ENCODE peak calls at places on chromosomes 2 and 18, in ten cellular contexts. I is uterus, C is lower leg skin, Q is K562, M is HCT116, H is GM12892, Z is GM12891, F is heart left ventricle, N is right lobe of liver, G is breast epithelium. W is an unnamed sample.

GRCh38 chr2:1591978-1592907 is 152.1 kb downstream of the PXDN start:
- DNase-seq in G (no peak), M (peak; percentile 41), Z (no peak), Q (no peak), N (peak; percentile 70), C (peak; percentile 35), I (peak; percentile 85), H (no peak), F (peak; percentile 70), W (no peak)

GRCh38 chr18:46070683-46071614 is 1.1 kb downstream of the PSTPIP2 start:
- DNase-seq in C (no peak), Z (no peak), H (no peak), F (no peak), N (no peak), I (no peak), G (no peak), M (no peak), Q (no peak), W (no peak)

GRCh38 chr18:23302852-23303527 is 150.1 kb upstream of the RIOK3 start:
- DNase-seq in F (no peak), C (no peak), N (no peak), H (no peak), M (no peak), I (no peak), Q (no peak), Z (no peak), G (no peak), W (no peak)

GRCh38 chr2:171541202-171541884 is 19.1 kb downstream of the CYBRD1 start:
- DNase-seq in I (no peak), Q (peak; percentile 82), M (no peak), N (no peak), Z (no peak), C (no peak), G (no peak), F (no peak), H (no peak), W (no peak)

GRCh38 chr18:36757081-36757480 is 71.7 kb downstream of the TPGS2 start:
- DNase-seq in G (no peak), N (no peak), M (peak; percentile 44), H (no peak), I (no peak), C (no peak), F (no peak), Q (peak; percentile 59), Z (no peak), W (peak; percentile 9)

GRCh38 chr18:68431111-68431921 is 283.6 kb downstream of the TMX3 start:
- DNase-seq in G (no peak), Q (no peak), N (no peak), I (no peak), H (no peak), F (no peak), C (no peak), M (no peak), Z (no peak), W (no peak)

GRCh38 chr2:145006957-145007672 is 487.2 kb upstream of the ZEB2 start:
- DNase-seq in C (peak; percentile 45), I (peak; percentile 22), M (no peak), N (no peak), Z (no peak), G (no peak), Q (no peak), H (no peak), F (peak; percentile 54), W (peak; percentile 39)

GRCh38 chr18:12652861-12653401 is 5.0 kb downstream of the SPIRE1 start:
- DNase-seq in G (no peak), Q (no peak), Z (no peak), M (no peak), N (no peak), H (no peak), I (no peak), C (no peak), F (no peak), W (peak; percentile 53)

GRCh38 chr2:12694990-12695774 is 21.6 kb upstream of the TRIB2 start:
- DNase-seq in M (no peak), H (no peak), N (no peak), C (no peak), Z (no peak), F (no peak), Q (no peak), G (no peak), I (no peak), W (no peak)

GRCh38 chr2:8255448-8255800 is 426.4 kb upstream of the ID2 start:
- DNase-seq in M (no peak), I (no peak), F (no peak), Z (no peak), H (no peak), G (no peak), C (no peak), N (no peak), Q (no peak), W (no peak)

GRCh38 chr2:1808921-1809551 is 64.7 kb upstream of the PXDN start:
- DNase-seq in F (no peak), I (no peak), H (no peak), C (no peak), M (no peak), Z (no peak), G (no peak), N (no peak), Q (no peak), W (no peak)

GRCh38 chr2:181949047-181949446 is 36.6 kb upstream of the PPP1R1C start:
- DNase-seq in Q (no peak), I (no peak), Z (no peak), N (no peak), G (no peak), C (no peak), F (no peak), H (no peak), M (peak; percentile 63), W (no peak)

GRCh38 chr2:134178109-134178877 is 75.6 kb upstream of the MGAT5 start:
- DNase-seq in C (no peak), N (no peak), G (no peak), F (no peak), H (no peak), M (no peak), Z (no peak), I (no peak), Q (no peak), W (no peak)

GRCh38 chr2:28991021-28991420 is 9.9 kb downstream of the TOGARAM2 start:
- DNase-seq in M (no peak), N (no peak), H (no peak), Z (no peak), C (no peak), I (peak; percentile 48), G (no peak), F (no peak), Q (no peak), W (no peak)

GRCh38 chr2:69985684-69986083 is 24.3 kb upstream of the ASPRV1 start:
- DNase-seq in C (peak; percentile 51), M (no peak), N (peak; percentile 77), H (no peak), Q (no peak), I (peak; percentile 57), F (peak; percentile 43), G (no peak), Z (no peak), W (no peak)

GRCh38 chr2:100262555-100263320 is 59.6 kb downstream of the LONRF2 start:
- DNase-seq in M (peak; percentile 54), Z (peak; percentile 39), N (peak; percentile 78), H (peak; percentile 46), Q (peak; percentile 81), F (peak; percentile 65), G (peak; percentile 80), C (no peak), I (peak; percentile 85), W (peak; percentile 65)
- TF ChIP-seq POLR2A in M (no peak), Z (no peak), N (no peak), H (no peak), Q (no peak), F (no peak), G (no peak), C (no peak), I (peak; percentile 15), W (no peak)

GRCh38 chr2:46315103-46315890 is 18.1 kb downstream of the EPAS1 start:
- DNase-seq in H (no peak), G (peak; percentile 90), Z (no peak), C (peak; percentile 81), Q (peak; percentile 75), F (peak; percentile 92), N (peak; percentile 97), I (peak; percentile 98), M (peak; percentile 52), W (peak; percentile 77)
- TF ChIP-seq POLR2A in H (no peak), G (peak; percentile 35), Z (no peak), C (no peak), Q (peak; percentile 42), F (peak; percentile 28), N (peak; percentile 52), I (peak; percentile 49), M (no peak), W (peak; percentile 29)

GRCh38 chr18:31492671-31493070 is 5.3 kb upstream of the DSG2 start:
- DNase-seq in F (no peak), I (no peak), C (no peak), M (no peak), Z (no peak), H (no peak), N (no peak), Q (no peak), G (no peak), W (no peak)

GRCh38 chr18:31491586-31491985 is 6.4 kb upstream of the DSG2 start:
- DNase-seq in C (no peak), I (no peak), N (no peak), Z (no peak), G (no peak), M (no peak), F (no peak), H (no peak), Q (no peak), W (no peak)

GRCh38 chr18:31489311-31489710 is 8.7 kb upstream of the DSG2 start:
- DNase-seq in G (no peak), N (no peak), M (no peak), C (no peak), Q (no peak), F (no peak), H (no peak), I (no peak), Z (no peak), W (no peak)

GRCh38 chr18:31490838-31491237 is 7.1 kb upstream of the DSG2 start:
- DNase-seq in F (no peak), Z (no peak), N (no peak), Q (no peak), H (no peak), M (no peak), I (no peak), C (no peak), G (no peak), W (no peak)

DNA sequence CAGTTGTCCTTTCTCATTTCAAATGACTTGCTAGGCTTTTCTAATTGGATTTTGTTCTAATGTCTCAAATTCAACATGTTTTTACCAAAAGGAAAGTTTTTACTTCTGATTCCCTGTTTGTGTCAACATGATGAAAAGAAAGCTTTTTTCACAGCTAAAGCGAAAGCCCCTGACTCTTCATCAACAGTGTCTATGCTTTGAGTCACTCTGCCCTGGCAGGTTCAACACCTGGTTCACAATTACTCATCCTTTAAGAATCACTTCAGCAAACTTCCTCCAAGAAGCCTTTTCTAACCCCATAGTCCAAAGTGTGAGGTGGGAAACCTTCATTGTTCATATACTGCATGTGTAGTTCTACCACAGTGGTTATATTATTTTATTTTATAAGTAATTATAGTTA is 7.6 kb upstream of the DSG2 start:
- DNase-seq in G (no peak), F (no peak), M (no peak), Q (no peak), Z (peak; percentile 11), C (no peak), I (no peak), H (no peak), N (no peak), W (no peak)
- TF ChIP-seq POLR2A in G (no peak), F (no peak), M (no peak), Q (no peak), Z (no peak), C (no peak), I (no peak), H (no peak), N (no peak), W (no peak)

GRCh38 chr2:205975082-205975949 is 110.7 kb downstream of the INO80D start:
- DNase-seq in N (no peak), M (peak; percentile 26), Q (no peak), Z (no peak), I (no peak), F (no peak), H (no peak), C (no peak), G (no peak), W (no peak)
- TF ChIP-seq POLR2A in N (no peak), M (no peak), Q (no peak), Z (no peak), I (no peak), F (no peak), H (no peak), C (no peak), G (no peak), W (no peak)